ENCODE peak calls at places on chromosomes 13 and 19, in nine cellular contexts. D, P, G, N, Y, M, A, C and W are unnamed samples.

GRCh38 chr19:48881741-48882657 is 9.8 kb downstream of the PPP1R15A start:
- DNase-seq in M (no peak), D (no peak), P (no peak), N (no peak), C (no peak), A (no peak), G (peak), Y (peak), W (no peak)

GRCh38 chr19:38736036-38736412 is 8.2 kb downstream of the CAPN12 start:
- DNase-seq in Y (no peak), G (peak), C (peak), N (no peak), D (peak), P (peak), M (no peak), A (peak), W (no peak)

GRCh38 chr19:51544038-51544437 is 12.6 kb upstream of the SIGLEC6 start:
- DNase-seq in P (no peak), M (no peak), G (no peak), C (no peak), N (no peak), D (no peak), Y (no peak), A (no peak), W (no peak)

GRCh38 chr13:29861694-29862110 is 11.3 kb upstream of the UBL3 start:
- DNase-seq in Y (peak), M (no peak), N (no peak), G (peak), C (no peak), A (no peak), D (peak), P (no peak), W (no peak)

GRCh38 chr19:37227996-37228395 is 10.0 kb downstream of the ZNF383 start:
- DNase-seq in G (no peak), A (no peak), P (no peak), C (no peak), N (no peak), M (no peak), D (no peak), Y (no peak), W (no peak)

GRCh38 chr13:23743269-23743668 is 145.9 kb downstream of the MIPEP start:
- DNase-seq in C (peak), P (peak), N (no peak), Y (peak), G (no peak), M (no peak), D (no peak), A (no peak), W (no peak)

GRCh38 chr13:32031025-32031814 is at the start of gene FRY:
- DNase-seq in P (peak), A (peak), M (peak), C (peak), D (peak), N (no peak), Y (peak), G (peak), W (peak)

GRCh38 chr19:9323557-9323918 is 441 bp upstream of the ZNF559 start:
- DNase-seq in P (peak), M (no peak), G (peak), D (peak), A (peak), N (no peak), Y (peak), C (peak), W (peak)

GRCh38 chr13:95833713-95834112 is 156.8 kb downstream of the DNAJC3 start:
- DNase-seq in D (peak), N (no peak), G (peak), P (no peak), Y (peak), M (no peak), C (no peak), A (no peak), W (no peak)

GRCh38 chr19:9791552-9792181 is 23.1 kb upstream of the ZNF846 start:
- DNase-seq in Y (peak), N (peak), D (peak), M (peak), A (peak), G (peak), C (peak), P (peak), W (peak)

GRCh38 chr19:12821761-12822160 is 12.6 kb downstream of the RTBDN start:
- DNase-seq in A (no peak), N (no peak), M (no peak), C (no peak), Y (peak), P (no peak), G (no peak), D (no peak), W (no peak)